ENCODE peak calls at places on chromosomes 4 and X, in seven cellular contexts. One of them, this sample, is unnamed.

GRCh38 chr4:165684177-165684870 is 188.7 kb upstream of the TLL1 start:
- DNase-seq in iPS DF 6.9: no peak
- DNase-seq in stimulated activated CD8-positive, alpha-beta memory T cell treated with anti-CD3 and anti-CD28 coated beads, Interleukin-4, amount 100 ng/mL, for 4 hours: no peak
- DNase-seq in nucleus accumbens: no peak
- DNase-seq in posterior cingulate gyrus: no peak
- DNase-seq in stromal cell of bone marrow: peak; percentile 73
- DNase-seq in ELF-1: no peak
- DNase-seq in this sample: peak; percentile 51

GRCh38 chr4:80307774-80308465 is 27.6 kb upstream of the CFAP299 start:
- DNase-seq in stimulated activated CD8-positive, alpha-beta memory T cell treated with anti-CD3 and anti-CD28 coated beads, Interleukin-4, amount 100 ng/mL, for 4 hours: no peak
- DNase-seq in iPS DF 6.9: no peak
- DNase-seq in stromal cell of bone marrow: peak; percentile 27
- DNase-seq in posterior cingulate gyrus: no peak
- DNase-seq in ELF-1: no peak
- DNase-seq in nucleus accumbens: no peak
- DNase-seq in this sample: no peak

GRCh38 chrX:12210196-12210815 is 72.0 kb downstream of the FRMPD4 start:
- DNase-seq in stimulated activated CD8-positive, alpha-beta memory T cell treated with anti-CD3 and anti-CD28 coated beads, Interleukin-4, amount 100 ng/mL, for 4 hours: no peak
- DNase-seq in iPS DF 6.9: no peak
- DNase-seq in posterior cingulate gyrus: peak; percentile 26
- DNase-seq in nucleus accumbens: no peak
- DNase-seq in stromal cell of bone marrow: peak; percentile 80
- DNase-seq in ELF-1: no peak
- DNase-seq in this sample: peak; percentile 22

GRCh38 chrX:103540145-103540544 is 20.9 kb upstream of the RAB40A start:
- DNase-seq in posterior cingulate gyrus: no peak
- DNase-seq in nucleus accumbens: no peak
- DNase-seq in stromal cell of bone marrow: no peak
- DNase-seq in iPS DF 6.9: no peak
- DNase-seq in ELF-1: no peak
- DNase-seq in stimulated activated CD8-positive, alpha-beta memory T cell treated with anti-CD3 and anti-CD28 coated beads, Interleukin-4, amount 100 ng/mL, for 4 hours: no peak
- DNase-seq in this sample: peak; percentile 3

GRCh38 chr4:154004450-154004849 is 215.6 kb upstream of the SFRP2 start:
- DNase-seq in iPS DF 6.9: no peak
- DNase-seq in posterior cingulate gyrus: no peak
- DNase-seq in stromal cell of bone marrow: no peak
- DNase-seq in nucleus accumbens: no peak
- DNase-seq in stimulated activated CD8-positive, alpha-beta memory T cell treated with anti-CD3 and anti-CD28 coated beads, Interleukin-4, amount 100 ng/mL, for 4 hours: no peak
- DNase-seq in ELF-1: no peak
- DNase-seq in this sample: peak; percentile 90

GRCh38 chrX:44621088-44621487 is 78.4 kb upstream of the FUNDC1 start:
- DNase-seq in nucleus accumbens: no peak
- DNase-seq in stimulated activated CD8-positive, alpha-beta memory T cell treated with anti-CD3 and anti-CD28 coated beads, Interleukin-4, amount 100 ng/mL, for 4 hours: no peak
- DNase-seq in ELF-1: no peak
- DNase-seq in stromal cell of bone marrow: no peak
- DNase-seq in posterior cingulate gyrus: no peak
- DNase-seq in iPS DF 6.9: no peak
- DNase-seq in this sample: no peak

GRCh38 chr4:76035799-76036389 is at the start of gene CXCL11:
- DNase-seq in stromal cell of bone marrow: no peak
- DNase-seq in posterior cingulate gyrus: no peak
- DNase-seq in ELF-1: no peak
- DNase-seq in iPS DF 6.9: no peak
- DNase-seq in stimulated activated CD8-positive, alpha-beta memory T cell treated with anti-CD3 and anti-CD28 coated beads, Interleukin-4, amount 100 ng/mL, for 4 hours: no peak
- DNase-seq in nucleus accumbens: no peak
- DNase-seq in this sample: no peak

GRCh38 chr4:6568689-6569332 is 6.2 kb upstream of the MAN2B2 start:
- DNase-seq in stimulated activated CD8-positive, alpha-beta memory T cell treated with anti-CD3 and anti-CD28 coated beads, Interleukin-4, amount 100 ng/mL, for 4 hours: no peak
- DNase-seq in posterior cingulate gyrus: no peak
- DNase-seq in stromal cell of bone marrow: no peak
- DNase-seq in ELF-1: no peak
- DNase-seq in iPS DF 6.9: no peak
- DNase-seq in nucleus accumbens: no peak
- DNase-seq in this sample: peak; percentile 26

GRCh38 chr4:32962100-32962499 is 2241.9 kb downstream of the PCDH7 start:
- DNase-seq in posterior cingulate gyrus: no peak
- DNase-seq in nucleus accumbens: no peak
- DNase-seq in ELF-1: no peak
- DNase-seq in stromal cell of bone marrow: no peak
- DNase-seq in iPS DF 6.9: no peak
- DNase-seq in stimulated activated CD8-positive, alpha-beta memory T cell treated with anti-CD3 and anti-CD28 coated beads, Interleukin-4, amount 100 ng/mL, for 4 hours: no peak
- DNase-seq in this sample: no peak

GRCh38 chr4:13980317-13980716 is 352.8 kb upstream of the BOD1L1 start:
- DNase-seq in iPS DF 6.9: no peak
- DNase-seq in stromal cell of bone marrow: peak; percentile 94
- DNase-seq in nucleus accumbens: no peak
- DNase-seq in ELF-1: no peak
- DNase-seq in stimulated activated CD8-positive, alpha-beta memory T cell treated with anti-CD3 and anti-CD28 coated beads, Interleukin-4, amount 100 ng/mL, for 4 hours: no peak
- DNase-seq in posterior cingulate gyrus: no peak
- DNase-seq in this sample: peak; percentile 92

GRCh38 chrX:71493111-71493613 is 39.7 kb upstream of the OGT start:
- DNase-seq in nucleus accumbens: no peak
- DNase-seq in ELF-1: peak; percentile 18
- DNase-seq in stimulated activated CD8-positive, alpha-beta memory T cell treated with anti-CD3 and anti-CD28 coated beads, Interleukin-4, amount 100 ng/mL, for 4 hours: no peak
- DNase-seq in iPS DF 6.9: no peak
- DNase-seq in posterior cingulate gyrus: no peak
- DNase-seq in stromal cell of bone marrow: peak; percentile 3
- DNase-seq in this sample: peak; percentile 67

GRCh38 chr4:36269116-36269515 is 12.3 kb upstream of the DTHD1 start:
- DNase-seq in iPS DF 6.9: no peak
- DNase-seq in ELF-1: no peak
- DNase-seq in posterior cingulate gyrus: no peak
- DNase-seq in stimulated activated CD8-positive, alpha-beta memory T cell treated with anti-CD3 and anti-CD28 coated beads, Interleukin-4, amount 100 ng/mL, for 4 hours: peak; percentile 18
- DNase-seq in stromal cell of bone marrow: no peak
- DNase-seq in nucleus accumbens: no peak
- DNase-seq in this sample: no peak

GRCh38 chr4:973431-974397 is at the start of gene DGKQ:
- DNase-seq in stromal cell of bone marrow: peak; percentile 61
- DNase-seq in ELF-1: no peak
- DNase-seq in nucleus accumbens: peak; percentile 88
- DNase-seq in iPS DF 6.9: no peak
- DNase-seq in stimulated activated CD8-positive, alpha-beta memory T cell treated with anti-CD3 and anti-CD28 coated beads, Interleukin-4, amount 100 ng/mL, for 4 hours: peak; percentile 80
- DNase-seq in posterior cingulate gyrus: peak; percentile 95
- DNase-seq in this sample: peak; percentile 79

GRCh38 chr4:154332681-154333421 is 158.7 kb downstream of the DCHS2 start:
- DNase-seq in stromal cell of bone marrow: no peak
- DNase-seq in posterior cingulate gyrus: peak; percentile 81
- DNase-seq in stimulated activated CD8-positive, alpha-beta memory T cell treated with anti-CD3 and anti-CD28 coated beads, Interleukin-4, amount 100 ng/mL, for 4 hours: no peak
- DNase-seq in ELF-1: peak; percentile 71
- DNase-seq in iPS DF 6.9: no peak
- DNase-seq in nucleus accumbens: peak; percentile 65
- DNase-seq in this sample: no peak

GRCh38 chrX:104315555-104315954 is 60.8 kb upstream of the ESX1 start:
- DNase-seq in nucleus accumbens: no peak
- DNase-seq in iPS DF 6.9: no peak
- DNase-seq in ELF-1: no peak
- DNase-seq in posterior cingulate gyrus: no peak
- DNase-seq in stimulated activated CD8-positive, alpha-beta memory T cell treated with anti-CD3 and anti-CD28 coated beads, Interleukin-4, amount 100 ng/mL, for 4 hours: no peak
- DNase-seq in stromal cell of bone marrow: peak; percentile 50
- DNase-seq in this sample: peak; percentile 9

GRCh38 chrX:100654256-100654655 is 10.3 kb downstream of the SRPX2 start:
- DNase-seq in stimulated activated CD8-positive, alpha-beta memory T cell treated with anti-CD3 and anti-CD28 coated beads, Interleukin-4, amount 100 ng/mL, for 4 hours: no peak
- DNase-seq in iPS DF 6.9: no peak
- DNase-seq in stromal cell of bone marrow: no peak
- DNase-seq in ELF-1: peak; percentile 39
- DNase-seq in posterior cingulate gyrus: no peak
- DNase-seq in nucleus accumbens: no peak
- DNase-seq in this sample: peak; percentile 31

GRCh38 chr4:122227202-122227601 is 75.1 kb downstream of the BLTP1 start:
- DNase-seq in iPS DF 6.9: no peak
- DNase-seq in stimulated activated CD8-positive, alpha-beta memory T cell treated with anti-CD3 and anti-CD28 coated beads, Interleukin-4, amount 100 ng/mL, for 4 hours: no peak
- DNase-seq in posterior cingulate gyrus: no peak
- DNase-seq in nucleus accumbens: no peak
- DNase-seq in ELF-1: no peak
- DNase-seq in stromal cell of bone marrow: no peak
- DNase-seq in this sample: no peak

GRCh38 chrX:3713937-3714434 is 537 bp upstream of the PRKX start:
- DNase-seq in ELF-1: peak; percentile 60
- DNase-seq in iPS DF 6.9: no peak
- DNase-seq in posterior cingulate gyrus: no peak
- DNase-seq in stimulated activated CD8-positive, alpha-beta memory T cell treated with anti-CD3 and anti-CD28 coated beads, Interleukin-4, amount 100 ng/mL, for 4 hours: no peak
- DNase-seq in stromal cell of bone marrow: no peak
- DNase-seq in nucleus accumbens: no peak
- DNase-seq in this sample: no peak

GRCh38 chr4:7217453-7218310 is 25.3 kb downstream of the SORCS2 start:
- DNase-seq in stromal cell of bone marrow: no peak
- DNase-seq in stimulated activated CD8-positive, alpha-beta memory T cell treated with anti-CD3 and anti-CD28 coated beads, Interleukin-4, amount 100 ng/mL, for 4 hours: no peak
- DNase-seq in posterior cingulate gyrus: no peak
- DNase-seq in iPS DF 6.9: no peak
- DNase-seq in ELF-1: no peak
- DNase-seq in nucleus accumbens: no peak
- DNase-seq in this sample: no peak

GRCh38 chr4:168569066-168569908 is 72.4 kb downstream of the PALLD start:
- DNase-seq in stimulated activated CD8-positive, alpha-beta memory T cell treated with anti-CD3 and anti-CD28 coated beads, Interleukin-4, amount 100 ng/mL, for 4 hours: no peak
- DNase-seq in posterior cingulate gyrus: no peak
- DNase-seq in nucleus accumbens: no peak
- DNase-seq in stromal cell of bone marrow: no peak
- DNase-seq in iPS DF 6.9: no peak
- DNase-seq in ELF-1: no peak
- DNase-seq in this sample: no peak

GRCh38 chrX:7889680-7890079 is 37.5 kb downstream of the PNPLA4 start:
- DNase-seq in stromal cell of bone marrow: peak; percentile 24
- DNase-seq in stimulated activated CD8-positive, alpha-beta memory T cell treated with anti-CD3 and anti-CD28 coated beads, Interleukin-4, amount 100 ng/mL, for 4 hours: no peak
- DNase-seq in posterior cingulate gyrus: no peak
- DNase-seq in ELF-1: no peak
- DNase-seq in iPS DF 6.9: no peak
- DNase-seq in nucleus accumbens: no peak
- DNase-seq in this sample: no peak

GRCh38 chrX:123993326-123993725 is 31.8 kb downstream of the STAG2 start:
- DNase-seq in nucleus accumbens: no peak
- DNase-seq in stromal cell of bone marrow: peak; percentile 54
- DNase-seq in iPS DF 6.9: no peak
- DNase-seq in stimulated activated CD8-positive, alpha-beta memory T cell treated with anti-CD3 and anti-CD28 coated beads, Interleukin-4, amount 100 ng/mL, for 4 hours: no peak
- DNase-seq in ELF-1: no peak
- DNase-seq in posterior cingulate gyrus: no peak
- DNase-seq in this sample: peak; percentile 58

GRCh38 chr4:122873752-122874151 is 47.1 kb downstream of the FGF2 start:
- DNase-seq in stimulated activated CD8-positive, alpha-beta memory T cell treated with anti-CD3 and anti-CD28 coated beads, Interleukin-4, amount 100 ng/mL, for 4 hours: no peak
- DNase-seq in posterior cingulate gyrus: no peak
- DNase-seq in ELF-1: no peak
- DNase-seq in stromal cell of bone marrow: no peak
- DNase-seq in nucleus accumbens: no peak
- DNase-seq in iPS DF 6.9: no peak
- DNase-seq in this sample: peak; percentile 24

GRCh38 chr4:76896731-76897521 is 1.0 kb downstream of the SOWAHB start:
- DNase-seq in posterior cingulate gyrus: peak; percentile 86
- DNase-seq in stromal cell of bone marrow: no peak
- DNase-seq in ELF-1: peak; percentile 76
- DNase-seq in nucleus accumbens: no peak
- DNase-seq in iPS DF 6.9: no peak
- DNase-seq in stimulated activated CD8-positive, alpha-beta memory T cell treated with anti-CD3 and anti-CD28 coated beads, Interleukin-4, amount 100 ng/mL, for 4 hours: no peak
- DNase-seq in this sample: no peak